ENCODE peak calls at places on chromosomes 11 and 22, in six cellular contexts. Z, U, D, Q, F and N are unnamed samples.

GRCh38 chr11:57230797-57231538 is 6.1 kb downstream of the APLNR start:
- DNase-seq in Q (no peak), F (no peak), Z (peak), U (no peak), D (no peak), N (peak)

GRCh38 chr11:76214968-76215548 is 8.8 kb upstream of the WNT11 start:
- DNase-seq in F (no peak), Z (no peak), D (no peak), U (no peak), Q (no peak), N (no peak)

GRCh38 chr11:64561984-64562722 is 28.9 kb upstream of the SLC22A12 start:
- DNase-seq in F (no peak), U (no peak), D (no peak), Q (no peak), Z (no peak), N (no peak)

GRCh38 chr11:115653076-115653475 is 148.9 kb upstream of the CADM1 start:
- DNase-seq in Q (no peak), D (no peak), U (no peak), F (no peak), Z (no peak), N (no peak)

GRCh38 chr11:131462622-131463021 is 92.2 kb downstream of the NTM start:
- DNase-seq in Q (no peak), F (no peak), U (no peak), Z (no peak), D (no peak), N (no peak)

GRCh38 chr11:87859583-87859982 is 315.7 kb downstream of the RAB38 start:
- DNase-seq in F (no peak), Z (no peak), D (no peak), Q (no peak), U (no peak), N (no peak)

GRCh38 chr11:77069336-77069968 is 2.7 kb downstream of the CAPN5 start:
- DNase-seq in F (no peak), D (no peak), Z (no peak), U (no peak), Q (no peak), N (no peak)

GRCh38 chr11:104925850-104926249 is 27.6 kb upstream of the CASP12 start:
- DNase-seq in Q (no peak), D (no peak), U (no peak), F (no peak), Z (no peak), N (no peak)

GRCh38 chr11:88292156-88292844 is 45.2 kb downstream of the CTSC start:
- DNase-seq in Z (peak), Q (no peak), U (no peak), F (no peak), D (no peak), N (no peak)

GRCh38 chr11:66277475-66278391 is at the start of gene CNIH2:
- DNase-seq in D (no peak), Z (peak), F (no peak), U (no peak), Q (no peak), N (no peak)

GRCh38 chr11:112285918-112286317 is 25.3 kb upstream of the PLET1 start:
- DNase-seq in U (no peak), Q (peak), Z (peak), D (no peak), F (no peak), N (no peak)

GRCh38 chr11:116825854-116826750 is 3.0 kb upstream of the APOA4 start:
- DNase-seq in F (no peak), U (no peak), D (no peak), Z (no peak), Q (no peak), N (no peak)

GRCh38 chr22:39012525-39013516 is 1.2 kb upstream of the APOBEC3C start:
- DNase-seq in F (no peak), U (no peak), Z (peak), Q (no peak), D (no peak), N (no peak)

GRCh38 chr11:126834149-126834548 is 166.4 kb downstream of the KIRREL3 start:
- DNase-seq in Q (peak), U (peak), Z (peak), F (no peak), D (no peak), N (no peak)

GRCh38 chr11:61495801-61496601 is 12.5 kb upstream of the LRRC10B start:
- DNase-seq in D (no peak), U (no peak), Z (no peak), Q (no peak), F (no peak), N (no peak)

GRCh38 chr11:57792870-57793269 is 31.3 kb downstream of the CTNND1 start:
- DNase-seq in F (peak), U (no peak), D (no peak), Q (peak), Z (no peak), N (no peak)

GRCh38 chr11:1307998-1308744 is 1.3 kb downstream of the TOLLIP start:
- DNase-seq in Z (peak), Q (no peak), U (peak), F (no peak), D (no peak), N (no peak)

GRCh38 chr11:422249-422656 is 7.5 kb upstream of the SIGIRR start:
- DNase-seq in Q (no peak), Z (no peak), D (no peak), U (no peak), F (no peak), N (peak)

GRCh38 chr11:69985331-69985653 is 92.8 kb upstream of the ANO1 start:
- DNase-seq in F (no peak), U (no peak), Z (no peak), Q (no peak), D (no peak), N (no peak)

GRCh38 chr22:27980424-27981148 is 61.5 kb upstream of the PITPNB start:
- DNase-seq in Q (no peak), D (no peak), U (no peak), F (no peak), Z (no peak), N (no peak)

GRCh38 chr11:17473071-17473744 is 3.4 kb downstream of the ABCC8 start:
- DNase-seq in U (no peak), F (peak), Q (peak), D (no peak), Z (peak), N (no peak)

GRCh38 chr11:123255909-123256308 is 60.9 kb upstream of the CLMP start:
- DNase-seq in Q (no peak), Z (peak), F (no peak), D (no peak), U (no peak), N (no peak)

GRCh38 chr11:86687083-86687799 is 14.8 kb upstream of the ME3 start:
- DNase-seq in D (no peak), F (no peak), Z (no peak), U (no peak), Q (no peak), N (no peak)

GRCh38 chr11:109853156-109853776 is 239.9 kb upstream of the ZC3H12C start:
- DNase-seq in Z (peak), D (no peak), F (peak), Q (peak), U (peak), N (no peak)

GRCh38 chr22:43891360-43892182 is at the start of gene PNPLA5:
- DNase-seq in F (no peak), U (no peak), D (no peak), Q (no peak), Z (no peak), N (no peak)

GRCh38 chr22:50264104-50264745 is 2.7 kb upstream of the MAPK12 start:
- DNase-seq in Q (no peak), Z (no peak), F (no peak), D (no peak), U (no peak), N (no peak)

GRCh38 chr11:108496643-108497256 is 1.4 kb downstream of the POGLUT3 start:
- DNase-seq in Z (peak), U (peak), Q (peak), F (no peak), D (no peak), N (no peak)

GRCh38 chr11:111303476-111303875 is 5.1 kb downstream of the POU2AF3 start:
- DNase-seq in U (no peak), F (no peak), D (no peak), Z (peak), Q (no peak), N (no peak)

GRCh38 chr22:41140365-41140957 is 48.1 kb downstream of the EP300 start:
- DNase-seq in U (peak), F (no peak), Q (no peak), Z (no peak), D (no peak), N (no peak)

GRCh38 chr22:46750861-46751260 is 11.6 kb upstream of the TBC1D22A start:
- DNase-seq in Z (no peak), U (no peak), D (no peak), Q (no peak), F (no peak), N (peak)

GRCh38 chr11:35040221-35040942 is 98.6 kb upstream of the CD44 start:
- DNase-seq in U (peak), D (no peak), F (peak), Q (peak), Z (peak), N (no peak)

GRCh38 chr11:10809373-10810199 is 860 bp upstream of the EIF4G2 start:
- DNase-seq in D (peak), Z (peak), Q (peak), F (peak), U (peak), N (no peak)

GRCh38 chr11:78783301-78783700 is 208.6 kb upstream of the NARS2 start:
- DNase-seq in Q (no peak), Z (no peak), D (no peak), U (no peak), F (no peak), N (no peak)

GRCh38 chr11:106581399-106581798 is 436.9 kb downstream of the GUCY1A2 start:
- DNase-seq in Z (no peak), F (no peak), Q (no peak), U (no peak), D (no peak), N (no peak)

GRCh38 chr11:126348806-126349582 is 6.5 kb upstream of the ST3GAL4 start:
- DNase-seq in Q (no peak), F (no peak), Z (peak), U (peak), D (no peak), N (peak)

GRCh38 chr11:19498986-19499669 is 213.5 kb upstream of the NAV2 start:
- DNase-seq in Q (peak), D (no peak), Z (peak), F (no peak), U (peak), N (no peak)

GRCh38 chr11:35142481-35143207 is 3.7 kb downstream of the CD44 start:
- DNase-seq in D (no peak), F (no peak), Z (peak), U (peak), Q (peak), N (no peak)